ENCODE peak calls at places on chromosome 6, in five cellular contexts. I is HCT116, J is A549, K is Panc1, H is GM23338. U is an unnamed sample.

GRCh38 chr6:148530394-148530923 is 187.8 kb downstream of the SASH1 start:
- DNase-seq in I (no peak), J (peak; percentile 7), K (no peak), H (peak; percentile 56), U (no peak)

GRCh38 chr6:135305684-135306083 is 124.6 kb downstream of the MYB start:
- DNase-seq in I (no peak), J (no peak), K (no peak), H (no peak), U (peak; percentile 33)

GRCh38 chr6:52065621-52066020 is 21.8 kb downstream of the PKHD1 start:
- DNase-seq in I (no peak), J (no peak), K (no peak), H (no peak), U (no peak)

GRCh38 chr6:1477432-1478090 is 88.2 kb downstream of the FOXF2 start:
- DNase-seq in I (no peak), J (peak; percentile 59), K (no peak), H (peak; percentile 43), U (no peak)

GRCh38 chr6:33750244-33750991 is 3.7 kb upstream of the IP6K3 start:
- DNase-seq in I (no peak), J (no peak), K (no peak), H (no peak), U (no peak)

GRCh38 chr6:163405412-163406309 is 8.9 kb upstream of the QKI start:
- DNase-seq in I (no peak), J (no peak), K (no peak), H (peak; percentile 48), U (no peak)

GRCh38 chr6:1190361-1190760 is 121.5 kb upstream of the FOXQ1 start:
- DNase-seq in I (no peak), J (peak; percentile 29), K (peak; percentile 12), H (no peak), U (no peak)

GRCh38 chr6:128569737-128570438 is 49.5 kb upstream of the PTPRK start:
- DNase-seq in I (peak; percentile 54), J (peak; percentile 59), K (peak; percentile 17), H (peak; percentile 46), U (no peak)

GRCh38 chr6:45592991-45593390 is 215.3 kb upstream of the SUPT3H start:
- DNase-seq in I (no peak), J (no peak), K (no peak), H (no peak), U (no peak)

GRCh38 chr6:79201935-79202334 is 32.5 kb downstream of the HMGN3 start:
- DNase-seq in I (no peak), J (no peak), K (no peak), H (no peak), U (no peak)

GRCh38 chr6:21842875-21843274 is 249.3 kb downstream of the SOX4 start:
- DNase-seq in I (no peak), J (no peak), K (no peak), H (no peak), U (no peak)

GRCh38 chr6:157755032-157755751 is 67.9 kb upstream of the SNX9 start:
- DNase-seq in I (no peak), J (no peak), K (no peak), H (no peak), U (no peak)

GRCh38 chr6:12265795-12266194 is 24.4 kb upstream of the EDN1 start:
- DNase-seq in I (no peak), J (no peak), K (no peak), H (no peak), U (peak; percentile 69)

GRCh38 chr6:14567842-14568241 is 450.3 kb downstream of the CD83 start:
- DNase-seq in I (no peak), J (no peak), K (no peak), H (no peak), U (no peak)

GRCh38 chr6:63923139-63923739 is 287.6 kb downstream of the PHF3 start:
- DNase-seq in I (peak; percentile 21), J (peak; percentile 31), K (no peak), H (peak; percentile 65), U (no peak)

GRCh38 chr6:155078331-155078745 is 83.2 kb downstream of the TIAM2 start:
- DNase-seq in I (no peak), J (no peak), K (no peak), H (no peak), U (no peak)

GRCh38 chr6:8080338-8081151 is 16.4 kb upstream of the BLOC1S5 start:
- DNase-seq in I (no peak), J (peak; percentile 35), K (no peak), H (no peak), U (peak; percentile 49)

GRCh38 chr6:157194110-157194509 is 129.2 kb downstream of the TMEM242 start:
- DNase-seq in I (no peak), J (no peak), K (no peak), H (no peak), U (no peak)

GRCh38 chr6:36387440-36388303 is at the start of gene ETV7:
- DNase-seq in I (no peak), J (no peak), K (no peak), H (peak; percentile 74), U (peak; percentile 15)

GRCh38 chr6:37514840-37515239 is 15.1 kb upstream of the CCDC167 start:
- DNase-seq in I (no peak), J (no peak), K (no peak), H (no peak), U (no peak)

GRCh38 chr6:37018152-37019064 is 13.0 kb downstream of the FGD2 start:
- DNase-seq in I (peak; percentile 75), J (peak; percentile 80), K (peak; percentile 77), H (peak; percentile 95), U (peak; percentile 92)

GRCh38 chr6:117215353-117216090 is 49.8 kb upstream of the VGLL2 start:
- DNase-seq in I (no peak), J (no peak), K (no peak), H (no peak), U (no peak)

GRCh38 chr6:13614126-13614925 is 809 bp upstream of the NOL7 start:
- DNase-seq in I (no peak), J (no peak), K (no peak), H (peak; percentile 62), U (peak; percentile 30)

GRCh38 chr6:69780585-69781178 is 16.1 kb downstream of the LMBRD1 start:
- DNase-seq in I (no peak), J (no peak), K (no peak), H (no peak), U (no peak)

GRCh38 chr6:129929433-129929832 is 68.3 kb upstream of the TMEM244 start:
- DNase-seq in I (no peak), J (peak; percentile 13), K (no peak), H (no peak), U (peak; percentile 7)

GRCh38 chr6:108699290-108700041 is 138.7 kb downstream of the FOXO3 start:
- DNase-seq in I (no peak), J (no peak), K (no peak), H (no peak), U (no peak)

GRCh38 chr6:92700411-92700810 is 718.9 kb downstream of the EPHA7 start:
- DNase-seq in I (no peak), J (no peak), K (no peak), H (no peak), U (no peak)

GRCh38 chr6:156844089-156844488 is 66.9 kb downstream of the ARID1B start:
- DNase-seq in I (no peak), J (no peak), K (no peak), H (no peak), U (no peak)

DNA sequence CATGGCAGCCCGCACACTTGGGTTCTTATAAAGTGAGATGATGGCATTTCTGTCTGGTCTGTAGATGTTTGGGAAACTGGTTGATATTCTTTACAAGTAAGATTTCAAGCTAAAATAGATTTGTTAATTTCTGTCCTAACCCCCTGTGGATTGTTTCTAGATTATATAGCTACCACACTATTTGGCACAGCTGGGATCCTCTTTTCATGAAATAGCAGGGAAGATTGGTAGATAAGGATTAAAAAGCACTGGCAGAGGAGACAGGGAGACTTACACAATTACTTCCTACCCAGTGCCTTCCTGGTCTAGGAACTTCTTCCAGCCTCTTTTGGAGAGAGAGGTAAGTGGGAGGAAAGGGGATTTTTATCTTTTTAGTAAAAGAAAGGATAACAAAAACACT is 13.2 kb upstream of the ATXN1 start:
- DNase-seq in I (no peak), J (no peak), K (no peak), H (no peak), U (no peak)
- TF ChIP-seq REST in I (no peak), J (no peak), K (no peak), H (no peak), U (no peak)

DNA sequence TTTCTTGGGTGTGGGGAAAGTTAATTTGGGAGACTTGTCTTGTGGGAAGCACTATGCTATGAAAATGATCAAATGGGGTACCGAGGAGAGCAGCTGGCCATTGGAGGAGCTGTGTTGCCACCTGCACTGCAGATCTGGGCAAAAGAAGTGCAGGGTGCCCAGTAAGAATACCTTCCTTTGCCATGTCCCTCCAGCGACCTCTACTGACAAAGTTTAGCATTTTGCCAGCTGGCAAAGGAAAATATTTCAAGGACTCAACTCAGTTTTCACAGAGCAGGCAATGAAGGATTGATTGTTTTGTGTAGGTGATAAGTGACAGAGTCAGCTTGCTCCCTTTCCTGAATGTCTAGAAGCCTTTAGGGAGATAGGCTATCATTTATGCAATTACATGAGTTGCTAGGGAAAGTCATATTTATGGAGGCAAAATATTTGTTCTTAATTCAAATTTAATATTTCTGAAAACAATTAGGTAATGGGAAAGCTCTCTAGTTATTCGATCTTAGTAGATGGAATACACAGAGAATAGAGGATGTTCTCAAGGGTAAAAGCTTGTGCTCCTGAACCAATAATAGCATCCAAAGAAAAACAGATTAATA is 118.4 kb downstream of the FARS2 start:
- DNase-seq in I (peak; percentile 24), J (peak; percentile 42), K (peak; percentile 18), H (peak; percentile 84), U (no peak)
- TF ChIP-seq CTCF in I (peak; percentile 71), J (peak; percentile 46), K (peak; percentile 81), H (peak; percentile 88), U (peak; percentile 75)

GRCh38 chr6:140490086-140490485 is 1115.6 kb upstream of the CITED2 start:
- DNase-seq in I (no peak), J (no peak), K (no peak), H (no peak), U (no peak)
- TF ChIP-seq REST in I (no peak), J (no peak), K (no peak), H (no peak), U (no peak)

GRCh38 chr6:62775427-62776022 is 435.7 kb upstream of the FKBP1C start:
- DNase-seq in I (peak; percentile 0), J (peak; percentile 12), K (peak; percentile 10), H (peak; percentile 61), U (no peak)
- TF ChIP-seq CTCF in I (peak; percentile 61), J (peak; percentile 46), K (peak; percentile 70), H (peak; percentile 47), U (no peak)

DNA sequence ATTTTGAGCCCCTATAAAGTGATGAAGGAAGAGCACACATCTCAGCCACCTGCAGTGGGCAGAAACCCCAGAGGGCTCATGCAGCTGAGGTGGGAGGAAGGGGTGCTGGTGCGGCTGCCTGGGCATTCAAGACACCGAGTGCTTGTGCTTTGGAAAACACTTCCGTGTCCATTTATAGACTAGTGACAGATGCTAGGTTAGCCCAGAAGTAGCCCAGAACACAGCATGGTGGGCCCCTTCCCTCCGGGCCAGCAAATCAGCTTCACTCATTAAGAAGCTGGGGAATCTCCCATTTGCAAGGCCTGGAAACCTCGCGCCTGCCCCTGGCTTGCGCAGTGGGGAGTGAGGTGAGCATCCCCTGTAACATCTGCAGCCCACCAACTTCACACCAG is 12.9 kb downstream of the BEND3 start:
- DNase-seq in I (no peak), J (no peak), K (no peak), H (no peak), U (no peak)
- TF ChIP-seq REST in I (no peak), J (no peak), K (no peak), H (no peak), U (no peak)

U was measured in HL-60.